ENCODE peak calls at places on chromosomes 5 and 9, in ten cellular contexts. Y is AG08395, T is globus pallidus, N is NCI-H748 treated with DMSO at 0.1 percent for 48 hours, A is mesenteric fat pad, B is dorsolateral prefrontal cortex, Q is NCI-H446, G is NCI-H460, O is G401, Z is AG08396. P is an unnamed sample.

GRCh38 chr5:84384604-84385575 is at the start of gene EDIL3:
- DNase-seq in G (no peak), N (peak), Z (peak), T (peak), A (no peak), B (peak), O (peak), Y (no peak), Q (peak), P (peak)

GRCh38 chr5:151155777-151156731 is 1.5 kb downstream of the ANXA6 start:
- DNase-seq in O (peak), Y (peak), G (no peak), B (no peak), N (no peak), A (no peak), Q (peak), T (no peak), Z (peak), P (peak)

GRCh38 chr5:56814963-56815656 is at the start of gene MAP3K1:
- DNase-seq in A (peak), Z (peak), Q (peak), O (peak), Y (peak), G (peak), T (peak), N (peak), B (peak), P (peak)

GRCh38 chr9:77892171-77892570 is 139.4 kb downstream of the GNAQ start:
- DNase-seq in G (no peak), Y (no peak), A (no peak), T (no peak), B (no peak), Q (no peak), Z (no peak), N (no peak), O (no peak), P (no peak)

GRCh38 chr9:114263853-114264510 is 58.9 kb upstream of the ORM1 start:
- DNase-seq in Q (no peak), Z (no peak), O (no peak), Y (no peak), T (no peak), G (no peak), B (no peak), A (no peak), N (no peak), P (no peak)

GRCh38 chr9:113548221-113549041 is 84.9 kb downstream of the RGS3 start:
- DNase-seq in T (peak), O (no peak), Y (peak), N (no peak), Z (peak), B (peak), G (no peak), Q (no peak), A (peak), P (no peak)

GRCh38 chr5:585556-585955 is 26.6 kb upstream of the CEP72 start:
- DNase-seq in Y (no peak), O (no peak), Z (no peak), A (peak), G (no peak), N (no peak), B (no peak), T (no peak), Q (no peak), P (no peak)

GRCh38 chr9:6051511-6051950 is 36.1 kb upstream of the RANBP6 start:
- DNase-seq in B (no peak), Q (no peak), Z (no peak), O (no peak), T (no peak), G (no peak), Y (no peak), A (no peak), N (no peak), P (no peak)

GRCh38 chr5:169980418-169981053 is at the start of gene INSYN2B:
- DNase-seq in Z (peak), T (peak), Q (peak), A (no peak), Y (peak), O (peak), N (peak), G (peak), B (peak), P (peak)

GRCh38 chr5:31361234-31361633 is 167.7 kb downstream of the CDH6 start:
- DNase-seq in T (no peak), N (no peak), G (no peak), Z (peak), Q (no peak), Y (peak), O (no peak), A (no peak), B (no peak), P (no peak)

GRCh38 chr5:65390208-65390607 is 91.5 kb downstream of the ADAMTS6 start:
- DNase-seq in B (no peak), Q (no peak), T (no peak), G (no peak), Y (no peak), N (no peak), O (no peak), Z (no peak), A (no peak), P (no peak)

GRCh38 chr5:108747111-108748009 is at the start of gene FER:
- DNase-seq in G (peak), Z (peak), O (peak), N (peak), B (no peak), A (no peak), Q (no peak), T (no peak), Y (peak), P (peak)

GRCh38 chr5:102722930-102723329 is 32.2 kb upstream of the PAM start:
- DNase-seq in N (no peak), Y (peak), A (no peak), O (no peak), Z (peak), T (no peak), G (no peak), Q (no peak), B (no peak), P (no peak)

GRCh38 chr9:33270146-33270545 is 5.3 kb downstream of the CHMP5 start:
- DNase-seq in Q (no peak), G (no peak), O (no peak), Y (no peak), A (no peak), Z (no peak), T (no peak), N (no peak), B (no peak), P (no peak)

GRCh38 chr5:173772407-173773059 is 115.6 kb upstream of the CPEB4 start:
- DNase-seq in Q (peak), Y (no peak), G (no peak), Z (no peak), A (no peak), T (no peak), O (peak), N (no peak), B (peak), P (peak)

GRCh38 chr5:134209477-134210240 is 16.2 kb downstream of the PPP2CA start:
- DNase-seq in T (no peak), Q (no peak), N (no peak), G (no peak), A (no peak), O (peak), Z (no peak), B (no peak), Y (no peak), P (peak)

GRCh38 chr9:133378408-133378962 is 2.3 kb downstream of the STKLD1 start:
- DNase-seq in B (no peak), O (no peak), N (no peak), Z (no peak), Q (no peak), T (no peak), A (no peak), G (no peak), Y (no peak), P (no peak)

GRCh38 chr5:19229210-19229835 is 758.7 kb downstream of the CDH18 start:
- DNase-seq in Y (no peak), G (no peak), T (no peak), Q (no peak), O (no peak), B (no peak), A (no peak), N (no peak), Z (no peak), P (no peak)

GRCh38 chr5:146388418-146388817 is 49.8 kb downstream of the POU4F3 start:
- DNase-seq in Q (no peak), O (no peak), G (no peak), N (no peak), T (no peak), A (no peak), Z (peak), Y (peak), B (no peak), P (no peak)

GRCh38 chr9:107625383-107625984 is 135.9 kb upstream of the KLF4 start:
- DNase-seq in T (no peak), A (no peak), Y (no peak), Q (no peak), B (no peak), O (no peak), G (no peak), Z (no peak), N (no peak), P (no peak)

GRCh38 chr5:109191153-109191558 is 218.6 kb downstream of the PJA2 start:
- DNase-seq in T (no peak), A (no peak), G (peak), N (no peak), B (no peak), O (no peak), Z (peak), Y (peak), Q (no peak), P (no peak)

GRCh38 chr5:151692312-151692711 is 5.6 kb upstream of the SPARC start:
- DNase-seq in Z (no peak), Q (no peak), Y (no peak), N (no peak), T (no peak), A (no peak), B (no peak), O (no peak), G (no peak), P (no peak)

GRCh38 chr5:173341911-173342535 is 13.8 kb upstream of the STC2 start:
- DNase-seq in B (no peak), G (no peak), Z (no peak), N (no peak), A (no peak), O (no peak), Y (peak), Q (no peak), T (no peak), P (no peak)

GRCh38 chr9:76018244-76018643 is 127.8 kb downstream of the PCSK5 start:
- DNase-seq in N (no peak), Q (no peak), Z (no peak), G (no peak), B (no peak), T (no peak), A (no peak), O (no peak), Y (no peak), P (no peak)

P was measured in cerebellar cortex.